ENCODE peak calls at places on chromosomes 4 and X, in ten cellular contexts. One of them, this sample, is unnamed.

GRCh38 chr4:38805530-38806145 is 1.0 kb upstream of the TLR1 start:
- DNase-seq in DND-41: no peak
- DNase-seq in testis: peak
- DNase-seq in epithelial cell of esophagus: no peak
- DNase-seq in ovary: no peak
- DNase-seq in SJCRH30: peak
- DNase-seq in OCI-LY7: peak
- DNase-seq in fibroblast of lung: peak
- DNase-seq in uterus: no peak
- DNase-seq in mammary epithelial cell: no peak
- DNase-seq in this sample: peak

GRCh38 chrX:134601240-134601639 is 57.0 kb downstream of the PLAC1 start:
- DNase-seq in fibroblast of lung: peak
- DNase-seq in testis: no peak
- DNase-seq in uterus: no peak
- DNase-seq in SJCRH30: no peak
- DNase-seq in mammary epithelial cell: no peak
- DNase-seq in DND-41: no peak
- DNase-seq in epithelial cell of esophagus: peak
- DNase-seq in OCI-LY7: no peak
- DNase-seq in ovary: no peak
- DNase-seq in this sample: no peak

GRCh38 chr4:104424368-104424921 is 70.2 kb downstream of the CXXC4 start:
- DNase-seq in SJCRH30: peak
- DNase-seq in fibroblast of lung: no peak
- DNase-seq in ovary: no peak
- DNase-seq in epithelial cell of esophagus: no peak
- DNase-seq in uterus: no peak
- DNase-seq in mammary epithelial cell: no peak
- DNase-seq in OCI-LY7: no peak
- DNase-seq in testis: peak
- DNase-seq in DND-41: no peak
- DNase-seq in this sample: no peak

GRCh38 chrX:53682885-53683555 is 3.5 kb downstream of the HUWE1 start:
- DNase-seq in ovary: no peak
- DNase-seq in uterus: no peak
- DNase-seq in SJCRH30: peak
- DNase-seq in epithelial cell of esophagus: peak
- DNase-seq in testis: peak
- DNase-seq in DND-41: peak
- DNase-seq in fibroblast of lung: peak
- DNase-seq in mammary epithelial cell: peak
- DNase-seq in OCI-LY7: peak
- DNase-seq in this sample: peak

GRCh38 chrX:154046262-154046771 is 26.6 kb upstream of the IRAK1 start:
- DNase-seq in uterus: peak
- DNase-seq in OCI-LY7: no peak
- DNase-seq in SJCRH30: no peak
- DNase-seq in ovary: peak
- DNase-seq in DND-41: no peak
- DNase-seq in testis: peak
- DNase-seq in mammary epithelial cell: no peak
- DNase-seq in epithelial cell of esophagus: peak
- DNase-seq in fibroblast of lung: peak
- DNase-seq in this sample: no peak

GRCh38 chr4:61772116-61772515 is 572.0 kb downstream of the ADGRL3 start:
- DNase-seq in uterus: no peak
- DNase-seq in mammary epithelial cell: peak
- DNase-seq in ovary: no peak
- DNase-seq in OCI-LY7: no peak
- DNase-seq in fibroblast of lung: peak
- DNase-seq in testis: no peak
- DNase-seq in SJCRH30: no peak
- DNase-seq in DND-41: no peak
- DNase-seq in epithelial cell of esophagus: peak
- DNase-seq in this sample: no peak

GRCh38 chr4:38155589-38156294 is 195.5 kb downstream of the PTTG2 start:
- DNase-seq in uterus: no peak
- DNase-seq in ovary: no peak
- DNase-seq in fibroblast of lung: no peak
- DNase-seq in SJCRH30: no peak
- DNase-seq in OCI-LY7: no peak
- DNase-seq in DND-41: no peak
- DNase-seq in mammary epithelial cell: no peak
- DNase-seq in testis: no peak
- DNase-seq in epithelial cell of esophagus: no peak
- DNase-seq in this sample: no peak

GRCh38 chrX:55342533-55343501 is 78.1 kb upstream of the PAGE3 start:
- DNase-seq in epithelial cell of esophagus: peak
- DNase-seq in ovary: no peak
- DNase-seq in fibroblast of lung: no peak
- DNase-seq in SJCRH30: peak
- DNase-seq in OCI-LY7: peak
- DNase-seq in uterus: no peak
- DNase-seq in testis: peak
- DNase-seq in mammary epithelial cell: peak
- DNase-seq in DND-41: peak
- DNase-seq in this sample: peak

GRCh38 chr4:1523907-1524636 is 117.8 kb upstream of the NKX1-1 start:
- DNase-seq in SJCRH30: no peak
- DNase-seq in epithelial cell of esophagus: no peak
- DNase-seq in mammary epithelial cell: no peak
- DNase-seq in fibroblast of lung: no peak
- DNase-seq in ovary: no peak
- DNase-seq in OCI-LY7: no peak
- DNase-seq in testis: peak
- DNase-seq in DND-41: no peak
- DNase-seq in uterus: no peak
- DNase-seq in this sample: no peak

GRCh38 chrX:40165861-40166260 is 68.1 kb upstream of the BCOR start:
- DNase-seq in DND-41: no peak
- DNase-seq in ovary: no peak
- DNase-seq in mammary epithelial cell: no peak
- DNase-seq in OCI-LY7: no peak
- DNase-seq in uterus: no peak
- DNase-seq in fibroblast of lung: no peak
- DNase-seq in epithelial cell of esophagus: no peak
- DNase-seq in SJCRH30: no peak
- DNase-seq in testis: no peak
- DNase-seq in this sample: no peak

GRCh38 chrX:124217289-124218251 is 114.9 kb upstream of the TEX13D start:
- DNase-seq in testis: peak
- DNase-seq in epithelial cell of esophagus: peak
- DNase-seq in uterus: no peak
- DNase-seq in DND-41: peak
- DNase-seq in ovary: no peak
- DNase-seq in SJCRH30: peak
- DNase-seq in OCI-LY7: peak
- DNase-seq in fibroblast of lung: peak
- DNase-seq in mammary epithelial cell: peak
- DNase-seq in this sample: peak

GRCh38 chr4:43251760-43252317 is 359.3 kb downstream of the GRXCR1 start:
- DNase-seq in ovary: no peak
- DNase-seq in DND-41: no peak
- DNase-seq in SJCRH30: no peak
- DNase-seq in mammary epithelial cell: no peak
- DNase-seq in epithelial cell of esophagus: peak
- DNase-seq in fibroblast of lung: peak
- DNase-seq in uterus: no peak
- DNase-seq in OCI-LY7: no peak
- DNase-seq in testis: no peak
- DNase-seq in this sample: no peak

GRCh38 chrX:109485470-109486340 is 3.8 kb upstream of the GUCY2F start:
- DNase-seq in ovary: peak
- DNase-seq in mammary epithelial cell: peak
- DNase-seq in OCI-LY7: peak
- DNase-seq in epithelial cell of esophagus: peak
- DNase-seq in uterus: peak
- DNase-seq in testis: peak
- DNase-seq in DND-41: peak
- DNase-seq in SJCRH30: peak
- DNase-seq in fibroblast of lung: peak
- DNase-seq in this sample: peak

GRCh38 chr4:39464886-39465501 is 6.1 kb downstream of the LIAS start:
- DNase-seq in mammary epithelial cell: peak
- DNase-seq in fibroblast of lung: peak
- DNase-seq in DND-41: no peak
- DNase-seq in testis: no peak
- DNase-seq in SJCRH30: peak
- DNase-seq in uterus: no peak
- DNase-seq in epithelial cell of esophagus: peak
- DNase-seq in OCI-LY7: no peak
- DNase-seq in ovary: no peak
- DNase-seq in this sample: no peak

GRCh38 chr4:11843927-11844326 is 415.2 kb upstream of the HS3ST1 start:
- DNase-seq in SJCRH30: no peak
- DNase-seq in OCI-LY7: no peak
- DNase-seq in epithelial cell of esophagus: no peak
- DNase-seq in mammary epithelial cell: no peak
- DNase-seq in fibroblast of lung: no peak
- DNase-seq in DND-41: no peak
- DNase-seq in ovary: no peak
- DNase-seq in testis: no peak
- DNase-seq in uterus: no peak
- DNase-seq in this sample: no peak

GRCh38 chr4:48986654-48987164 is 634 bp downstream of the CWH43 start:
- DNase-seq in mammary epithelial cell: no peak
- DNase-seq in OCI-LY7: no peak
- DNase-seq in ovary: no peak
- DNase-seq in testis: no peak
- DNase-seq in fibroblast of lung: no peak
- DNase-seq in DND-41: no peak
- DNase-seq in epithelial cell of esophagus: no peak
- DNase-seq in SJCRH30: no peak
- DNase-seq in uterus: no peak
- DNase-seq in this sample: no peak

GRCh38 chr4:147313114-147313513 is 167.8 kb upstream of the EDNRA start:
- DNase-seq in SJCRH30: no peak
- DNase-seq in testis: no peak
- DNase-seq in uterus: no peak
- DNase-seq in mammary epithelial cell: no peak
- DNase-seq in DND-41: no peak
- DNase-seq in epithelial cell of esophagus: no peak
- DNase-seq in ovary: no peak
- DNase-seq in OCI-LY7: no peak
- DNase-seq in fibroblast of lung: no peak
- DNase-seq in this sample: no peak
- H3K4me3 ChIP-seq in SJCRH30: no peak
- H3K4me3 ChIP-seq in testis: no peak
- H3K4me3 ChIP-seq in uterus: no peak
- H3K4me3 ChIP-seq in mammary epithelial cell: no peak
- H3K4me3 ChIP-seq in DND-41: no peak
- H3K4me3 ChIP-seq in epithelial cell of esophagus: no peak
- H3K4me3 ChIP-seq in ovary: no peak
- H3K4me3 ChIP-seq in OCI-LY7: no peak
- H3K4me3 ChIP-seq in fibroblast of lung: no peak
- H3K4me3 ChIP-seq in this sample: no peak

DNA sequence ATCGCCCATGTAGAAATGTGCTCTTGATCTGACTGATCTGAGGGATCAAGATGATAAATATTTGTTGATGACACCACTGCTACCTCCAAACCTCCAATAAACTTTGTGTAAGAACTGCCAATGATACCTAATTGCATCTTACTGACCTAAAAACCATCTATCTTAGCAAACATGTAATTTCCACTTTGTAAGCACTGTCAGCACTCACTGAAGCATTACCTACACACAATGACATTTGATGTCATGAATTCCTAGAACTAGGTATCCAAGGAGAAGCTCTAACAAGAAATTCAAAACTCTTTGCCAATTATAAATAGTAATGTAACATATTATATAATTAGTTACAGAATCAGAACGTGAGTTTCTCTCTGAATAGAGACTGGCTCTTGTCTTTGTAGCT is 232.6 kb upstream of the NEIL3 start:
- DNase-seq in DND-41: no peak
- DNase-seq in testis: no peak
- DNase-seq in OCI-LY7: no peak
- DNase-seq in SJCRH30: no peak
- DNase-seq in mammary epithelial cell: no peak
- DNase-seq in epithelial cell of esophagus: no peak
- DNase-seq in uterus: no peak
- DNase-seq in ovary: no peak
- DNase-seq in fibroblast of lung: no peak
- DNase-seq in this sample: no peak
- H3K4me3 ChIP-seq in DND-41: no peak
- H3K4me3 ChIP-seq in testis: no peak
- H3K4me3 ChIP-seq in OCI-LY7: no peak
- H3K4me3 ChIP-seq in SJCRH30: no peak
- H3K4me3 ChIP-seq in mammary epithelial cell: no peak
- H3K4me3 ChIP-seq in epithelial cell of esophagus: no peak
- H3K4me3 ChIP-seq in uterus: no peak
- H3K4me3 ChIP-seq in ovary: no peak
- H3K4me3 ChIP-seq in fibroblast of lung: no peak
- H3K4me3 ChIP-seq in this sample: no peak

DNA sequence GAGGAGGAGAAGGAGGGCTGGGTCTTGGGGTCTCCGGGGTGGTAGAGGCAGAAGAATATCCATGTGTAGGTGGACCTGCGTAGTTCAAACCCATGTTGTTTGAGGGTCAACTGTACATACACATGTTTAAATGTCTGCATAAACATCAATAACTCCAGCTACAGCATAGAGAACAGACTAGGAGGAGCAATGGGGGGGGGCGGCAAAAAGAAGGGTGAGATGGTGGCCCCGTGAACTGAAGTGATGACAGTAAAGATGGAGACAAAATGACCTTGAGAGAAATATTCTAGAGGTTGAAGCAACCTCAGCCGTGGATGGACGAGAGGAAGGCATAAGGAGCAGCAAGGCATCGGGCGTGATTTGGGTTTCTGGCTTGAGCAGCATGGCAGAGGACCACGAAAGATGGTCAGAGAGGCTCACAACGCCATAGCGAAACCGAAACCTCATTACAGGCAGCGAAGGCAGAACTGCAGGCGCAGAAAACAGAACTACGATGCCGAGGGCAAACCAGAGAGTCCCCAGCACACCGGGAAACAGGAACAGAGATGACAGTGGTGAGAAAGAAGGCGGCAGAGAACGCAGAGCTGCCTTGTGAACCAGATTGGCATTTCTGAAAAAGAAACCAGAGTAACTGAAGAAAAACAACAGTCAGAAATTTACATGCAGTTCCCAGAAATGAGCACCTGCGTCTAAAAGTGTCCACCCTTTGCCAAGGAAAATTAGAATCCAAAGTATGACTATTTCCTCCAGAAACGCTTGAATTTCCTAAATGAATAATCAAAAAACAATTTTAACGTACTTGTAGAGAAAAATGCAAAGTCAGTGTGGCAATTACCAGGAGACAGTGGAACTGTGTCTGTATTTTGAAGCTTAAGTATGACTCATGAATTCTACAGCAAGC is 50.2 kb upstream of the ENPP6 start:
- DNase-seq in epithelial cell of esophagus: peak
- DNase-seq in OCI-LY7: peak
- DNase-seq in ovary: no peak
- DNase-seq in uterus: no peak
- DNase-seq in fibroblast of lung: peak
- DNase-seq in DND-41: peak
- DNase-seq in mammary epithelial cell: peak
- DNase-seq in SJCRH30: no peak
- DNase-seq in testis: no peak
- DNase-seq in this sample: peak
- H3K4me3 ChIP-seq in epithelial cell of esophagus: no peak
- H3K4me3 ChIP-seq in OCI-LY7: peak
- H3K4me3 ChIP-seq in ovary: no peak
- H3K4me3 ChIP-seq in uterus: no peak
- H3K4me3 ChIP-seq in fibroblast of lung: peak
- H3K4me3 ChIP-seq in DND-41: no peak
- H3K4me3 ChIP-seq in mammary epithelial cell: no peak
- H3K4me3 ChIP-seq in SJCRH30: no peak
- H3K4me3 ChIP-seq in testis: no peak
- H3K4me3 ChIP-seq in this sample: peak

GRCh38 chrX:49165901-49166881 is 3.6 kb downstream of the MAGIX start:
- DNase-seq in OCI-LY7: peak
- DNase-seq in fibroblast of lung: peak
- DNase-seq in ovary: peak
- DNase-seq in SJCRH30: no peak
- DNase-seq in epithelial cell of esophagus: peak
- DNase-seq in DND-41: peak
- DNase-seq in testis: peak
- DNase-seq in mammary epithelial cell: peak
- DNase-seq in uterus: peak
- DNase-seq in this sample: peak
- H3K4me3 ChIP-seq in OCI-LY7: peak
- H3K4me3 ChIP-seq in fibroblast of lung: peak
- H3K4me3 ChIP-seq in ovary: peak
- H3K4me3 ChIP-seq in SJCRH30: no peak
- H3K4me3 ChIP-seq in epithelial cell of esophagus: peak
- H3K4me3 ChIP-seq in DND-41: peak
- H3K4me3 ChIP-seq in testis: peak
- H3K4me3 ChIP-seq in mammary epithelial cell: peak
- H3K4me3 ChIP-seq in uterus: peak
- H3K4me3 ChIP-seq in this sample: no peak